ENCODE peak calls at places on chromosome 11, in ten cellular contexts. I is EH; X is NCI-H524; N is GDM1; H is H1; U is M059J; Y is stimulated activated CD4-positive, alpha-beta T cell treated with anti-CD3 and anti-CD28 coated beads, Interleukin-12 subunit alpha, Interleukin-12 subunit beta, amount 100 ng/mL, for 24 hours; J is globus pallidus; T is thoracic aorta; Q is fibroblast of pulmonary artery. P is an unnamed sample.
A peak's percentile ranks its signal among the peaks of the same experiment; 100 is the strongest.

GRCh38 chr11:134925432-134925831 is 513.4 kb upstream of the B3GAT1 start:
- DNase-seq in I (no peak), T (no peak), N (no peak), J (no peak), U (no peak), Q (no peak), Y (no peak), X (no peak), H (no peak), P (no peak)

GRCh38 chr11:17548444-17548843 is 1.4 kb downstream of the OTOG start:
- DNase-seq in Y (no peak), H (no peak), T (no peak), U (peak; percentile 17), I (no peak), J (no peak), N (no peak), Q (no peak), X (no peak), P (no peak)

GRCh38 chr11:75924966-75925784 is 110.2 kb downstream of the UVRAG start:
- DNase-seq in I (peak; percentile 67), U (no peak), J (peak; percentile 70), T (no peak), Y (no peak), H (no peak), Q (peak; percentile 35), N (no peak), X (no peak), P (no peak)

GRCh38 chr11:123478352-123478986 is 48.4 kb downstream of the GRAMD1B start:
- DNase-seq in U (peak; percentile 81), X (peak; percentile 48), I (peak; percentile 85), Y (no peak), J (peak; percentile 72), Q (peak; percentile 91), N (peak; percentile 17), T (no peak), H (peak; percentile 62), P (peak; percentile 43)

GRCh38 chr11:83093634-83094033 is 21.9 kb upstream of the RAB30 start:
- DNase-seq in J (no peak), Y (no peak), X (no peak), U (no peak), Q (no peak), H (no peak), T (no peak), N (no peak), I (no peak), P (no peak)

GRCh38 chr11:61516675-61517516 is 8.3 kb downstream of the LRRC10B start:
- DNase-seq in X (peak; percentile 73), Y (no peak), U (peak; percentile 16), N (no peak), H (no peak), T (no peak), I (peak; percentile 33), J (no peak), Q (peak; percentile 14), P (no peak)

GRCh38 chr11:40130427-40130826 is 1329.0 kb downstream of the LRRC4C start:
- DNase-seq in U (peak; percentile 5), N (no peak), I (no peak), T (no peak), Y (no peak), Q (no peak), X (no peak), J (peak; percentile 79), H (no peak), P (no peak)

GRCh38 chr11:112241486-112241885 is 15.3 kb downstream of the PTS start:
- DNase-seq in I (peak; percentile 93), H (no peak), N (no peak), U (peak; percentile 86), Q (peak; percentile 71), T (no peak), J (no peak), X (no peak), Y (no peak), P (no peak)

GRCh38 chr11:96241351-96241841 is 101.6 kb downstream of the MAML2 start:
- DNase-seq in N (no peak), J (no peak), I (no peak), U (no peak), Q (no peak), Y (no peak), X (no peak), H (no peak), T (no peak), P (no peak)

GRCh38 chr11:64060861-64061444 is 25.2 kb downstream of the FLRT1 start:
- DNase-seq in J (peak; percentile 74), H (no peak), X (no peak), T (no peak), Q (peak; percentile 14), I (peak; percentile 34), Y (peak; percentile 10), N (no peak), U (no peak), P (no peak)

GRCh38 chr11:40134820-40135219 is 1324.6 kb downstream of the LRRC4C start:
- DNase-seq in X (no peak), N (no peak), H (no peak), Q (no peak), Y (no peak), T (no peak), J (no peak), U (peak; percentile 15), I (no peak), P (no peak)